ENCODE peak calls at places on chromosomes 12 and 14, in five cellular contexts. D is stimulated activated CD4-positive, alpha-beta T cell treated with anti-CD3 and anti-CD28 coated beads, TNF-alpha, amount 100 ng/mL, for 1 hour; P is naive thymus-derived CD8-positive, alpha-beta T cell; W is pancreas; B is retinal pigment epithelial cell. H is an unnamed sample.

GRCh38 chr14:26163761-26164160 is 434.1 kb downstream of the NOVA1 start:
- DNase-seq in D (no peak), P (no peak), W (no peak), B (peak), H (peak)

GRCh38 chr14:51447411-51447810 is 204.3 kb upstream of the FRMD6 start:
- DNase-seq in D (no peak), P (no peak), W (no peak), B (no peak), H (no peak)

GRCh38 chr14:74459289-74459946 is 33.4 kb upstream of the SYNDIG1L start:
- DNase-seq in D (no peak), P (no peak), W (no peak), B (peak), H (no peak)

GRCh38 chr14:90552465-90553297 is 155.9 kb downstream of the CALM1 start:
- DNase-seq in D (no peak), P (no peak), W (no peak), B (no peak), H (no peak)

GRCh38 chr14:35122696-35123387 is 490 bp downstream of the PRORP start:
- DNase-seq in D (no peak), P (no peak), W (no peak), B (peak), H (no peak)

GRCh38 chr14:45089813-45090212 is 5.9 kb downstream of the PRPF39 start:
- DNase-seq in D (no peak), P (no peak), W (no peak), B (no peak), H (no peak)

GRCh38 chr14:83294941-83295340 is 1761.3 kb upstream of the SEL1L start:
- DNase-seq in D (no peak), P (no peak), W (no peak), B (no peak), H (no peak)

GRCh38 chr12:3185260-3185870 is 108.2 kb downstream of the TSPAN9 start:
- DNase-seq in D (no peak), P (no peak), W (no peak), B (peak), H (no peak)

GRCh38 chr14:30656190-30656632 is 34.1 kb downstream of the SCFD1 start:
- DNase-seq in D (no peak), P (no peak), W (no peak), B (no peak), H (no peak)

GRCh38 chr14:70816525-70816924 is 7.2 kb upstream of the MAP3K9 start:
- DNase-seq in D (no peak), P (no peak), W (no peak), B (no peak), H (no peak)

GRCh38 chr12:1859643-1860042 is 39.3 kb downstream of the LRTM2 start:
- DNase-seq in D (no peak), P (no peak), W (no peak), B (no peak), H (no peak)

GRCh38 chr14:54025661-54026060 is 69.0 kb upstream of the BMP4 start:
- DNase-seq in D (no peak), P (no peak), W (no peak), B (peak), H (no peak)

GRCh38 chr12:120598674-120599463 is 17.7 kb upstream of the POP5 start:
- DNase-seq in D (no peak), P (no peak), W (no peak), B (peak), H (no peak)

GRCh38 chr14:67331368-67332125 is 28.1 kb downstream of the ATP6V1D start:
- DNase-seq in D (no peak), P (no peak), W (no peak), B (no peak), H (no peak)

GRCh38 chr14:102221026-102221425 is 81.3 kb downstream of the WDR20 start:
- DNase-seq in D (no peak), P (no peak), W (no peak), B (no peak), H (no peak)

GRCh38 chr14:36941783-36942521 is 230.5 kb downstream of the SLC25A21 start:
- DNase-seq in D (no peak), P (no peak), W (peak), B (peak), H (peak)

GRCh38 chr12:53343449-53343848 is 7.3 kb upstream of the SP7 start:
- DNase-seq in D (no peak), P (no peak), W (no peak), B (no peak), H (no peak)

GRCh38 chr12:9750276-9751203 is 10.2 kb downstream of the CD69 start:
- DNase-seq in D (no peak), P (peak), W (no peak), B (peak), H (peak)

GRCh38 chr12:6604254-6605029 is 2.7 kb downstream of the CHD4 start:
- DNase-seq in D (no peak), P (no peak), W (no peak), B (no peak), H (no peak)

H was measured in NCI-H1048.